ENCODE peak calls at places on chromosome 7, in six cellular contexts. A is brain microvascular endothelial cell, S is HCT116, O is fibroblast of villous mesenchyme, D is astrocyte of the spinal cord, P is DND-41. B is an unnamed sample.

GRCh38 chr7:103395071-103395470 is 47.6 kb downstream of the PSMC2 start:
- DNase-seq in A (no peak), S (no peak), O (no peak), D (no peak), P (no peak), B (no peak)

GRCh38 chr7:128939075-128939860 is 1.5 kb downstream of the IRF5 start:
- DNase-seq in A (no peak), S (no peak), O (no peak), D (no peak), P (no peak), B (no peak)

GRCh38 chr7:100003711-100004661 is 11.4 kb upstream of the ZKSCAN1 start:
- DNase-seq in A (no peak), S (no peak), O (peak; percentile 71), D (no peak), P (no peak), B (no peak)

GRCh38 chr7:90625562-90625961 is 29.4 kb downstream of the CDK14 start:
- DNase-seq in A (peak; percentile 35), S (no peak), O (peak; percentile 77), D (peak; percentile 47), P (no peak), B (no peak)

GRCh38 chr7:137081694-137082093 is 213.2 kb downstream of the CHRM2 start:
- DNase-seq in A (peak; percentile 77), S (no peak), O (peak; percentile 97), D (peak; percentile 91), P (no peak), B (peak; percentile 84)

GRCh38 chr7:98493379-98493778 is 92.5 kb upstream of the BAIAP2L1 start:
- DNase-seq in A (no peak), S (no peak), O (no peak), D (no peak), P (no peak), B (no peak)

GRCh38 chr7:151774951-151775350 is 102.0 kb downstream of the PRKAG2 start:
- DNase-seq in A (no peak), S (no peak), O (no peak), D (no peak), P (no peak), B (no peak)

GRCh38 chr7:5429253-5429856 is 5.7 kb upstream of the TNRC18 start:
- DNase-seq in A (no peak), S (no peak), O (peak; percentile 82), D (peak; percentile 87), P (no peak), B (no peak)

GRCh38 chr7:158396301-158396905 is 191.2 kb downstream of the PTPRN2 start:
- DNase-seq in A (no peak), S (no peak), O (no peak), D (no peak), P (no peak), B (no peak)

GRCh38 chr7:74587435-74588126 is 69.9 kb upstream of the GTF2I start:
- DNase-seq in A (peak; percentile 92), S (no peak), O (peak; percentile 95), D (peak; percentile 90), P (no peak), B (peak; percentile 78)

GRCh38 chr7:20189852-20190251 is 27.3 kb downstream of the MACC1 start:
- DNase-seq in A (no peak), S (no peak), O (no peak), D (no peak), P (no peak), B (no peak)

GRCh38 chr7:150992833-150993302 is 2.1 kb downstream of the NOS3 start:
- DNase-seq in A (no peak), S (no peak), O (peak; percentile 29), D (no peak), P (peak; percentile 40), B (no peak)

GRCh38 chr7:15906436-15906835 is 220.0 kb upstream of the MEOX2 start:
- DNase-seq in A (no peak), S (no peak), O (no peak), D (no peak), P (no peak), B (no peak)

GRCh38 chr7:37230221-37230620 is 218.4 kb downstream of the ELMO1 start:
- DNase-seq in A (no peak), S (no peak), O (no peak), D (no peak), P (no peak), B (no peak)

GRCh38 chr7:2313450-2314208 is 612 bp downstream of the SNX8 start:
- DNase-seq in A (no peak), S (no peak), O (peak; percentile 19), D (no peak), P (no peak), B (no peak)

GRCh38 chr7:44990520-44991023 is 9.4 kb upstream of the CCM2 start:
- DNase-seq in A (peak; percentile 79), S (no peak), O (peak; percentile 7), D (peak; percentile 81), P (no peak), B (peak; percentile 53)

GRCh38 chr7:34709771-34710170 is 51.8 kb downstream of the NPSR1 start:
- DNase-seq in A (no peak), S (no peak), O (no peak), D (no peak), P (no peak), B (no peak)

GRCh38 chr7:38189256-38189938 is 11.4 kb downstream of the STARD3NL start:
- DNase-seq in A (no peak), S (no peak), O (no peak), D (no peak), P (no peak), B (no peak)

GRCh38 chr7:27144799-27145166 is 1.3 kb upstream of the HOXA5 start:
- DNase-seq in A (no peak), S (no peak), O (no peak), D (no peak), P (no peak), B (no peak)

GRCh38 chr7:27145167-27145883 is 1.8 kb upstream of the HOXA5 start:
- DNase-seq in A (no peak), S (no peak), O (no peak), D (no peak), P (no peak), B (no peak)

GRCh38 chr7:27142562-27143021 is 889 bp downstream of the HOXA5 start:
- DNase-seq in A (no peak), S (no peak), O (no peak), D (no peak), P (no peak), B (no peak)

GRCh38 chr7:27143022-27143949 is at the start of gene HOXA5:
- DNase-seq in A (no peak), S (no peak), O (peak; percentile 96), D (peak; percentile 99), P (no peak), B (no peak)

GRCh38 chr7:27143950-27144798 is 693 bp upstream of the HOXA5 start:
- DNase-seq in A (no peak), S (no peak), O (peak; percentile 40), D (peak; percentile 74), P (no peak), B (no peak)
- H3K4me3 ChIP-seq in A (no peak overlapping the region), S (no peak overlapping the region), O (peak overlapping the region; percentile 29), D (peak overlapping the region; percentile 69), P (no peak overlapping the region), B (no peak overlapping the region)

GRCh38 chr7:115088938-115089337 is 167.0 kb downstream of the MDFIC start:
- DNase-seq in A (no peak), S (no peak), O (peak; percentile 25), D (no peak), P (no peak), B (no peak)

GRCh38 chr7:115087437-115087836 is 165.5 kb downstream of the MDFIC start:
- DNase-seq in A (peak; percentile 86), S (peak; percentile 29), O (peak; percentile 87), D (peak; percentile 85), P (no peak), B (peak; percentile 64)

GRCh38 chr7:115085421-115085820 is 163.5 kb downstream of the MDFIC start:
- DNase-seq in A (no peak), S (no peak), O (no peak), D (no peak), P (no peak), B (no peak)

GRCh38 chr7:115083935-115084334 is 162.0 kb downstream of the MDFIC start:
- DNase-seq in A (no peak), S (no peak), O (no peak), D (no peak), P (no peak), B (no peak)

GRCh38 chr7:115086146-115086841 is 164.4 kb downstream of the MDFIC start:
- DNase-seq in A (no peak), S (no peak), O (no peak), D (no peak), P (no peak), B (no peak)
- TF ChIP-seq CTCF in A (no peak), S (peak; percentile 18), O (no peak), D (no peak), P (no peak), B (no peak)

DNA sequence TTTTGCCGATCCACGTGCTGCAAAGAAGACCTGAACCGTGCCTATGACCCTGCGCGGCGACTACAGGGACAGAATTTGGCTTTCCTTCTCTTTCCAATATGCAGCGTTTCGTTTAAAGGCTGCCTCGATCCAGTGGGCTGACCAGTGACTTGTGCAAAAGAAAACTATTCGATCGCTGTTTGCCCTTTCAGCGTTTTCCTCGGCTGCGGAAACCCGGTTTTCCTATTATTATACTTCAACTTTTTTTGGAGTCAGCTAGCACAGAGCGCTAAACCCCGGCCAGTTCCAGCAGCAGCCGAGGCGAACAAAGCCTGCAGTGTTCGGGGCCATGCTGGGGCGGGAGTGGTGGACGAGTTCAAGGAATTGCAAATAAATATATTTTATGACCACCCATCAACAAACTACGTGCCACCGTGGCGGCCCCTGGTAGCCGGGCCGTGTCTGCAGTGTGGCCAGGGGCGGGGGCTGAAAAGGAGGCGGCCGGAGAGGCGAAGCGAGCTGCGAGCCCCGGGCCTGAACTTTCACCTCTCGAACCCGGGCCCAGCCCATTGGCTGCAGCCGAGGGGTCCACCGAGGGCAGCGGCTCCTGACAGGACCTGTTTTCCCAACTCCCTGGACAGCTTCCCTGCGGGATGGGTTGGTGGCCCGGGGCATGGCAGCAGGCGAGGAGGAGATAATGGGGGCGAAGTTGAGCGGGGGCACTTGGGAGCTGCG is 164.3 kb upstream of the PPP1R3A start:
- DNase-seq in A (no peak), S (no peak), O (no peak), D (peak; percentile 56), P (no peak), B (no peak)
- H3K4me3 ChIP-seq in A (peak overlapping the region; percentile 66), S (peak overlapping the region; percentile 22), O (no peak overlapping the region), D (peak overlapping the region; percentile 49), P (no peak overlapping the region), B (no peak overlapping the region)

GRCh38 chr7:135260930-135261721 is 27.5 kb downstream of the STRA8 start:
- DNase-seq in A (no peak), S (no peak), O (no peak), D (no peak), P (no peak), B (no peak)

GRCh38 chr7:135258585-135258984 is 24.9 kb downstream of the STRA8 start:
- DNase-seq in A (no peak), S (no peak), O (no peak), D (no peak), P (no peak), B (no peak)

GRCh38 chr7:135257790-135258189 is 24.2 kb downstream of the STRA8 start:
- DNase-seq in A (no peak), S (no peak), O (no peak), D (peak; percentile 24), P (no peak), B (no peak)

GRCh38 chr7:135260470-135260869 is 26.8 kb downstream of the STRA8 start:
- DNase-seq in A (no peak), S (no peak), O (no peak), D (no peak), P (no peak), B (no peak)

GRCh38 chr7:135259702-135260101 is 26.1 kb downstream of the STRA8 start:
- DNase-seq in A (no peak), S (no peak), O (no peak), D (no peak), P (no peak), B (no peak)
- TF ChIP-seq CTCF in A (no peak), S (no peak), O (no peak), D (no peak), P (no peak), B (no peak)

B was measured in HFF-Myc.